ENCODE peak calls at places on chromosomes 7 and 10, in ten cellular contexts. Y, W, A, D, F, E, M, Z, B and U are unnamed samples.

GRCh38 chr10:28687683-28688001 is 10.3 kb downstream of the BAMBI start:
- DNase-seq in Y (no peak), W (no peak), A (no peak), D (no peak), F (no peak), E (no peak), M (no peak), Z (no peak), B (no peak), U (no peak)

GRCh38 chr10:114749545-114749944 is 72.0 kb upstream of the FHIP2A start:
- DNase-seq in Y (no peak), W (no peak), A (no peak), D (no peak), F (no peak), E (no peak), M (no peak), Z (no peak), B (no peak), U (no peak)

GRCh38 chr10:132482090-132482489 is 55.5 kb upstream of the INPP5A start:
- DNase-seq in Y (peak; percentile 65), W (peak; percentile 83), A (no peak), D (peak; percentile 91), F (no peak), E (no peak), M (no peak), Z (peak; percentile 13), B (no peak), U (peak; percentile 77)

GRCh38 chr10:122128357-122128756 is 139.4 kb downstream of the TACC2 start:
- DNase-seq in Y (no peak), W (peak; percentile 78), A (no peak), D (peak; percentile 44), F (no peak), E (peak; percentile 69), M (no peak), Z (no peak), B (no peak), U (no peak)

GRCh38 chr7:77887567-77887966 is 89.0 kb downstream of the PHTF2 start:
- DNase-seq in Y (no peak), W (no peak), A (no peak), D (peak; percentile 87), F (no peak), E (no peak), M (no peak), Z (no peak), B (no peak), U (no peak)

GRCh38 chr10:34305189-34305588 is 509.9 kb downstream of the PARD3 start:
- DNase-seq in Y (peak; percentile 71), W (no peak), A (no peak), D (no peak), F (peak; percentile 7), E (no peak), M (no peak), Z (no peak), B (no peak), U (no peak)

GRCh38 chr7:118327179-118327578 is 102.7 kb downstream of the ANKRD7 start:
- DNase-seq in Y (no peak), W (no peak), A (no peak), D (no peak), F (no peak), E (no peak), M (no peak), Z (no peak), B (no peak), U (no peak)

GRCh38 chr7:27424749-27425148 is 182.1 kb downstream of the EVX1 start:
- DNase-seq in Y (no peak), W (no peak), A (no peak), D (no peak), F (no peak), E (no peak), M (no peak), Z (no peak), B (no peak), U (no peak)

GRCh38 chr10:5775705-5776104 is 37.5 kb downstream of the GDI2 start:
- DNase-seq in Y (no peak), W (no peak), A (no peak), D (no peak), F (peak; percentile 13), E (no peak), M (no peak), Z (peak; percentile 93), B (no peak), U (no peak)

GRCh38 chr10:74117738-74118137 is 32.9 kb downstream of the AP3M1 start:
- DNase-seq in Y (no peak), W (no peak), A (no peak), D (no peak), F (no peak), E (no peak), M (no peak), Z (no peak), B (no peak), U (no peak)

GRCh38 chr7:150978136-150978789 is at the start of gene KCNH2:
- DNase-seq in Y (no peak), W (peak; percentile 52), A (no peak), D (no peak), F (no peak), E (no peak), M (peak; percentile 58), Z (no peak), B (no peak), U (no peak)

GRCh38 chr10:100998991-100999741 is 442 bp upstream of the LZTS2 start:
- DNase-seq in Y (peak; percentile 89), W (peak; percentile 77), A (peak; percentile 79), D (peak; percentile 75), F (peak; percentile 94), E (peak; percentile 72), M (peak; percentile 84), Z (peak; percentile 97), B (no peak), U (peak; percentile 87)

GRCh38 chr10:101002456-101002855 is 2.8 kb downstream of the LZTS2 start:
- DNase-seq in Y (no peak), W (no peak), A (no peak), D (no peak), F (no peak), E (no peak), M (no peak), Z (no peak), B (no peak), U (no peak)

GRCh38 chr10:100999742-101000601 is at the start of gene LZTS2:
- DNase-seq in Y (no peak), W (peak; percentile 43), A (peak; percentile 74), D (no peak), F (no peak), E (no peak), M (no peak), Z (peak; percentile 82), B (no peak), U (no peak)

GRCh38 chr10:101000602-101000991 is 989 bp downstream of the LZTS2 start:
- DNase-seq in Y (no peak), W (peak; percentile 34), A (no peak), D (no peak), F (no peak), E (no peak), M (no peak), Z (peak; percentile 76), B (no peak), U (peak; percentile 63)

DNA sequence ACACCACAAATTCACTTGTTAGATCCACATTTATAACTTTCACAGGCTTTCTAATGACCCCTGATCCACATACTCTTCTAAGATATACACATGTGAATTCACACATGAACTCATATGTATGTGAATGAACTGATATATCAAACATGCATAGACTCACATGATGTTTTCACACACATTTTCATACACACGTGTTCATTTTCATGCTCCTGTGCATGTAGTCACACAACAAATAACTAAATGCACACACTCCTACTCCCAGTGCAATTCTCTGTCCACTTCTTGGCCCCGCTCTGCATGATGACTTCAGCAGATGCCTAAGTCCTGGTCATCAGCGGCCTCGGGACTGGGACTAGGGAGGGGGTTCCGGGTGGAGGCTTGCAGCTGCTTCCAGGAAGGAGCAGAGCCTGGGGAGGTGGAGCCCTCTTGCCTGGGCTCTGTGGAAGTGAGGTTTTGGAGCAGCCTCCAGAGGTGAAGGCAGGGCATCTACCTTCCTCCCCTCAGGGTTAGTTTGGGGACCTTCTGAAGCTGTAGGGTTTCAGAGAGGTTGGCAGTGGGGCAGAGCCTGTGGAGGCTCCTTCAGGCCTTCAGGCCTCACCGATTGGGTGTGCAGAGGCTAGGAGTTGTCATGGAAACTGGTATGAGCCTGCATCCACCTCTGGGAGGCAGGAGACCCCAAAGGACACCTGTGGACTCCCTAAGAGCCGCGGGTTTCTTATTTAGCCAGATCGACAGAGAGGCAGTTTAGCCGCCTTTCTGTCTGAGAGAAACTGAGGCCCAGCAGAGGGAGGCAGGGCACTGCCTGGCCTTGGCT is 1.8 kb downstream of the LZTS2 start:
- DNase-seq in Y (peak; percentile 93), W (peak; percentile 95), A (peak; percentile 96), D (peak; percentile 95), F (no peak), E (peak; percentile 86), M (no peak), Z (peak; percentile 88), B (no peak), U (peak; percentile 87)
- TF ChIP-seq POLR2A in Y (no peak), W (peak; percentile 80), A (peak; percentile 13), D (peak; percentile 83), F (no peak), E (peak; percentile 81), M (no peak), Z (peak; percentile 77), B (peak; percentile 55), U (peak; percentile 78)

GRCh38 chr10:61757001-61757400 is 94.3 kb downstream of the CABCOCO1 start:
- DNase-seq in Y (no peak), W (no peak), A (no peak), D (no peak), F (no peak), E (no peak), M (no peak), Z (no peak), B (no peak), U (no peak)
- TF ChIP-seq POLR2A in Y (no peak), W (no peak), A (no peak), D (no peak), F (no peak), E (no peak), M (no peak), Z (no peak), B (no peak), U (no peak)

DNA sequence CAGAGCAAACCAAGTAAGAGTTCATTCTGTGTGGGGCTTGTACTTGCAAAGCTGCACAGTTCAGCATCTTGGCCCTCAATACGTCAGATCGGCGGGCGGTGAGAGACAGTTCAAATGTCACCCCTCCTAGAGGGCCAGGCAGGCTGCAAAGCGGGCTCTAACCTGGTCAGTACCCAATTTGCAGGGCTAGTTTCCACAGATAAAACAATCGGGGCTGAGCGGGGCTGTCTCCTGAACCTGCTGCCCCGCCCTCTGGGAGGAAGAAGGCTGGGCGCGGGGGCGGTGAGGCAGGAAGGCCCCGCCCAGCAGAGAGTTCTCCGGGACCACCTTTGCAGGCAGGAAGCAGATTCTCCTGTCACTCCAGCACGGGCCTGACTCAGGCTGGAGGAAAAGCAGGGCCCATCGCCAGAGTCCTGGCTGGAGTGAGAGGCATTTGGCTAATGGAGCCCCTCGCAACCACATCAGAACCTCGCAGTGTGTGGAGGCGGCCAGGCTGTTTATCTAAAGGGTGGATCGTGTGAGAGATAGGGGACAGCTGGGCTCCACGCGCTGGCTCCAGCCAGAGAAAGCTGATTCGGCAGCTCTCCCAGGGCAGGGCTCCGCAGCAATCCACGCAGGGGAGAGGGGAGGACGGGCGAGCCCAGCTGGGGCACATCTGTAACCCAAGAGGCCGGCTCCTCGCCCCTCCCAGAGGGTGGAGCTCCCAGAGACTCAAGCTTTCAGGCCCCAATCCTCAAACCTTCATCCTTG is 83.1 kb downstream of the SH3PXD2A start:
- DNase-seq in Y (peak; percentile 88), W (peak; percentile 88), A (no peak), D (peak; percentile 98), F (peak; percentile 51), E (peak; percentile 60), M (peak; percentile 50), Z (peak; percentile 90), B (peak; percentile 44), U (peak; percentile 85)
- TF ChIP-seq POLR2A in Y (no peak), W (peak; percentile 46), A (no peak), D (peak; percentile 20), F (no peak), E (no peak), M (no peak), Z (no peak), B (peak; percentile 43), U (no peak)

GRCh38 chr7:519429-519973 is at the start of gene PDGFA:
- DNase-seq in Y (no peak), W (no peak), A (peak; percentile 77), D (peak; percentile 39), F (no peak), E (no peak), M (no peak), Z (no peak), B (no peak), U (no peak)
- TF ChIP-seq POLR2A in Y (no peak), W (no peak), A (peak; percentile 93), D (peak; percentile 12), F (no peak), E (no peak), M (peak; percentile 76), Z (no peak), B (no peak), U (no peak)